ENCODE peak calls at places on chromosomes 13 and 19, in six cellular contexts. M is neural progenitor cell, B is lower leg skin, X is omental fat pad, I is AG09309, N is IMR-90. P is an unnamed sample.

GRCh38 chr19:10876459-10877240 is 5.3 kb downstream of the CARM1 start:
- DNase-seq in M (no peak), B (no peak), X (no peak), I (no peak), N (no peak), P (no peak)

GRCh38 chr19:2495651-2496316 is 19.9 kb downstream of the GADD45B start:
- DNase-seq in M (no peak), B (no peak), X (no peak), I (no peak), N (no peak), P (peak; percentile 42)

GRCh38 chr13:110250258-110250891 is 56.6 kb downstream of the COL4A1 start:
- DNase-seq in M (no peak), B (peak; percentile 90), X (peak; percentile 42), I (no peak), N (peak; percentile 77), P (peak; percentile 91)

GRCh38 chr19:2100719-2101061 is 4.0 kb downstream of the IZUMO4 start:
- DNase-seq in M (no peak), B (no peak), X (no peak), I (no peak), N (no peak), P (no peak)

GRCh38 chr19:56266060-56266459 is 6.5 kb upstream of the EDDM13 start:
- DNase-seq in M (no peak), B (no peak), X (no peak), I (no peak), N (no peak), P (no peak)

GRCh38 chr13:52925221-52925620 is 76.8 kb upstream of the PCDH8 start:
- DNase-seq in M (no peak), B (no peak), X (no peak), I (no peak), N (no peak), P (no peak)

GRCh38 chr19:40461669-40462221 is 3.8 kb downstream of the BLVRB start:
- DNase-seq in M (no peak), B (no peak), X (no peak), I (no peak), N (no peak), P (no peak)

GRCh38 chr13:21800847-21801616 is 130.2 kb downstream of the FGF9 start:
- DNase-seq in M (no peak), B (no peak), X (no peak), I (no peak), N (peak; percentile 24), P (no peak)

GRCh38 chr19:13692096-13692495 is 72.2 kb upstream of the MRI1 start:
- DNase-seq in M (no peak), B (no peak), X (no peak), I (peak; percentile 25), N (peak; percentile 60), P (no peak)

GRCh38 chr13:50015263-50015662 is at the start of gene KCNRG:
- DNase-seq in M (no peak), B (no peak), X (no peak), I (no peak), N (peak; percentile 39), P (peak; percentile 33)

GRCh38 chr13:54185101-54185500 is 1156.5 kb downstream of the OLFM4 start:
- DNase-seq in M (no peak), B (no peak), X (no peak), I (no peak), N (no peak), P (no peak)

GRCh38 chr19:21148681-21149080 is 6.8 kb downstream of the ZNF431 start:
- DNase-seq in M (no peak), B (no peak), X (no peak), I (no peak), N (no peak), P (no peak)

GRCh38 chr13:24662195-24663088 is 17.8 kb upstream of the ATP12A start:
- DNase-seq in M (no peak), B (peak; percentile 36), X (no peak), I (no peak), N (no peak), P (no peak)

GRCh38 chr19:2770055-2771013 is 12.7 kb downstream of the SGTA start:
- DNase-seq in M (no peak), B (no peak), X (no peak), I (no peak), N (peak; percentile 47), P (no peak)

GRCh38 chr13:40756042-40756441 is 14.9 kb downstream of the MRPS31 start:
- DNase-seq in M (no peak), B (no peak), X (no peak), I (no peak), N (no peak), P (no peak)

GRCh38 chr13:64925284-64925683 is 2304.9 kb downstream of the PCDH9 start:
- DNase-seq in M (peak; percentile 55), B (no peak), X (no peak), I (no peak), N (peak; percentile 19), P (no peak)

GRCh38 chr19:29533578-29534544 is 8.1 kb downstream of the VSTM2B start:
- DNase-seq in M (no peak), B (peak; percentile 76), X (no peak), I (no peak), N (no peak), P (no peak)

GRCh38 chr19:46620716-46621115 is 4.2 kb downstream of the PTGIR start:
- DNase-seq in M (no peak), B (no peak), X (no peak), I (no peak), N (peak; percentile 85), P (peak; percentile 63)

GRCh38 chr13:102881819-102882686 is 36.2 kb downstream of the ERCC5 start:
- DNase-seq in M (no peak), B (no peak), X (no peak), I (no peak), N (no peak), P (no peak)

GRCh38 chr13:110716235-110716505 is 2.7 kb downstream of the ING1 start:
- DNase-seq in M (peak; percentile 57), B (no peak), X (no peak), I (no peak), N (no peak), P (peak; percentile 51)

GRCh38 chr19:43467730-43468129 is 2.3 kb upstream of the LYPD3 start:
- DNase-seq in M (no peak), B (no peak), X (no peak), I (no peak), N (peak; percentile 70), P (peak; percentile 84)

DNA sequence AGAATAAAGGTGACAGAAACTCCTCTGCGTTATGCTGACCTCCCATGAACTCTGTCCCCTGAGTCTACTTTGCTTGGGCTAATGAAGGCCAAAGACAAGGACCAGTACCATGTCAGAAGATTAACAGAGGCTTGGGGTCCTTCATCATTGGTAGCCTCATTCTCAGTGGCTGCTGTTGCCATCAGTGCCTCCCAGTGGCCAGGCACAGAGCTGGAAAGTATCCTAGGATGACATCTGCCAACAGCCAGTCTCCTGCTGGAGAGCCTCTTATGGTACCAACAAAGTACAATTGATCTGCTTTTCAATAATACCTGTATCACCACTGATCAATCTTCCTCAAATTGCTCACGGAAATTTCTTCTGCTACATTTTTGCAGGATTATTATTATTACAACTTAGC is 281.6 kb downstream of the DNAJC15 start:
- DNase-seq in M (no peak), B (no peak), X (no peak), I (no peak), N (no peak), P (no peak)
- TF ChIP-seq CTCF in M (peak; percentile 16), B (no peak), X (no peak), I (peak; percentile 18), N (no peak), P (no peak)

GRCh38 chr13:98142427-98143156 is at the start of gene FARP1:
- DNase-seq in M (peak; percentile 94), B (peak; percentile 93), X (no peak), I (no peak), N (peak; percentile 65), P (peak; percentile 74)

GRCh38 chr13:98143601-98144500 is 957 bp downstream of the FARP1 start:
- DNase-seq in M (peak; percentile 63), B (peak; percentile 85), X (no peak), I (peak; percentile 21), N (peak; percentile 44), P (peak; percentile 69)

GRCh38 chr13:98141938-98142426 is 912 bp upstream of the FARP1 start:
- DNase-seq in M (peak; percentile 69), B (peak; percentile 87), X (no peak), I (no peak), N (no peak), P (no peak)

GRCh38 chr13:98143157-98143553 is 261 bp downstream of the FARP1 start:
- DNase-seq in M (no peak), B (no peak), X (no peak), I (no peak), N (no peak), P (no peak)

GRCh38 chr13:98144501-98145350 is 1.8 kb downstream of the FARP1 start:
- DNase-seq in M (peak; percentile 81), B (no peak), X (no peak), I (peak; percentile 35), N (peak; percentile 77), P (peak; percentile 79)
- TF ChIP-seq CTCF in M (peak; percentile 40), B (no peak), X (no peak), I (peak; percentile 46), N (peak; percentile 29), P (peak; percentile 45)

GRCh38 chr19:19061491-19061890 is 2.3 kb upstream of the SLC25A42 start:
- DNase-seq in M (no peak), B (no peak), X (no peak), I (no peak), N (no peak), P (no peak)

GRCh38 chr19:19064811-19065745 is 1.3 kb downstream of the SLC25A42 start:
- DNase-seq in M (no peak), B (no peak), X (no peak), I (no peak), N (no peak), P (peak; percentile 11)

GRCh38 chr19:19062454-19063182 is 1.2 kb upstream of the SLC25A42 start:
- DNase-seq in M (no peak), B (no peak), X (no peak), I (no peak), N (peak; percentile 63), P (peak; percentile 14)

GRCh38 chr19:19063183-19064097 is at the start of gene SLC25A42:
- DNase-seq in M (peak; percentile 99), B (peak; percentile 100), X (peak; percentile 96), I (peak; percentile 99), N (peak; percentile 99), P (peak; percentile 100)

GRCh38 chr19:19064098-19064722 is 416 bp downstream of the SLC25A42 start:
- DNase-seq in M (no peak), B (peak; percentile 89), X (no peak), I (no peak), N (no peak), P (no peak)
- TF ChIP-seq CTCF in M (peak; percentile 35), B (no peak), X (no peak), I (peak; percentile 25), N (peak; percentile 35), P (peak; percentile 31)

GRCh38 chr13:60414177-60414576 is 17.2 kb downstream of the TDRD3 start:
- DNase-seq in M (no peak), B (no peak), X (no peak), I (no peak), N (no peak), P (no peak)

GRCh38 chr13:60411983-60412382 is 15.0 kb downstream of the TDRD3 start:
- DNase-seq in M (no peak), B (no peak), X (no peak), I (no peak), N (no peak), P (no peak)

GRCh38 chr13:60412909-60413616 is 16.0 kb downstream of the TDRD3 start:
- DNase-seq in M (no peak), B (no peak), X (no peak), I (no peak), N (no peak), P (no peak)

GRCh38 chr13:60410299-60410698 is 13.3 kb downstream of the TDRD3 start:
- DNase-seq in M (no peak), B (no peak), X (no peak), I (no peak), N (no peak), P (no peak)

GRCh38 chr13:60411464-60411863 is 14.4 kb downstream of the TDRD3 start:
- DNase-seq in M (no peak), B (no peak), X (no peak), I (no peak), N (no peak), P (no peak)
- TF ChIP-seq CTCF in M (no peak), B (no peak), X (no peak), I (no peak), N (no peak), P (no peak)